ENCODE peak calls at places on chromosomes 1 and 21, in six cellular contexts. I is fibroblast of pulmonary artery, N is transverse colon, S is OCI-LY7, A is astrocyte of the spinal cord, P is body of pancreas. G is an unnamed sample.

GRCh38 chr1:154751690-154752089 is 118.4 kb downstream of the KCNN3 start:
- DNase-seq in N (no peak), S (no peak), I (peak), P (no peak), A (no peak), G (no peak)

GRCh38 chr1:37265156-37265555 is 209.2 kb upstream of the ZC3H12A start:
- DNase-seq in P (no peak), S (no peak), A (no peak), I (no peak), N (no peak), G (no peak)

GRCh38 chr1:213244664-213245091 is 193.6 kb downstream of the RPS6KC1 start:
- DNase-seq in I (peak), A (peak), P (no peak), N (peak), S (peak), G (peak)

GRCh38 chr1:3548156-3548893 is 63.0 kb downstream of the MEGF6 start:
- DNase-seq in I (peak), N (no peak), A (no peak), P (peak), S (no peak), G (peak)

GRCh38 chr1:171468120-171468790 is 17.1 kb upstream of the PRRC2C start:
- DNase-seq in A (peak), S (no peak), I (peak), N (no peak), P (no peak), G (peak)

GRCh38 chr1:37473431-37474050 is 839 bp upstream of the ZC3H12A start:
- DNase-seq in I (no peak), P (peak), A (peak), N (no peak), S (peak), G (no peak)

GRCh38 chr1:228488107-228488817 is 1.1 kb downstream of the RNF187 start:
- DNase-seq in P (peak), S (peak), I (no peak), A (no peak), N (no peak), G (no peak)

GRCh38 chr1:33056426-33056825 is 19.7 kb upstream of the AK2 start:
- DNase-seq in S (no peak), N (no peak), A (no peak), I (no peak), P (no peak), G (no peak)

GRCh38 chr21:17612565-17613241 is at the start of gene BTG3:
- DNase-seq in P (peak), N (peak), A (peak), I (peak), S (peak), G (peak)

GRCh38 chr21:26087223-26087918 is 83.2 kb downstream of the APP start:
- DNase-seq in A (no peak), N (no peak), I (no peak), P (no peak), S (no peak), G (no peak)

GRCh38 chr1:4655674-4656532 is 1.5 kb downstream of the AJAP1 start:
- DNase-seq in N (peak), A (peak), I (peak), P (peak), S (peak), G (peak)

GRCh38 chr1:215923129-215923824 is 356.2 kb downstream of the KCTD3 start:
- DNase-seq in N (no peak), S (no peak), A (no peak), P (no peak), I (no peak), G (no peak)

GRCh38 chr21:43866233-43866632 is 1.2 kb downstream of the AGPAT3 start:
- DNase-seq in P (peak), A (peak), I (peak), N (peak), S (peak), G (peak)

GRCh38 chr21:38802050-38803026 is 3.4 kb upstream of the ETS2 start:
- DNase-seq in A (no peak), I (no peak), N (peak), S (no peak), P (no peak), G (no peak)

GRCh38 chr1:107941123-107941522 is 23.9 kb downstream of the VAV3 start:
- DNase-seq in S (no peak), I (peak), A (no peak), P (no peak), N (no peak), G (no peak)

GRCh38 chr1:206955476-206956312 is 9.4 kb upstream of the PIGR start:
- DNase-seq in A (no peak), I (no peak), S (no peak), P (no peak), N (peak), G (no peak)

GRCh38 chr1:180155202-180155682 is 573 bp downstream of the QSOX1 start:
- DNase-seq in N (peak), I (no peak), S (peak), A (no peak), P (peak), G (no peak)